ENCODE peak calls at places on chromosomes 2 and 18, in four cellular contexts. Q is WTC11, W is HepG2, U is K562. E is an unnamed sample.

GRCh38 chr2:5915926-5916325 is 223.7 kb downstream of the SOX11 start:
- DNase-seq in Q (peak), W (peak), U (peak), E (peak)

GRCh38 chr2:128420131-128420530 is 101.5 kb upstream of the HS6ST1 start:
- DNase-seq in Q (no peak), W (no peak), U (no peak), E (no peak)

GRCh38 chr2:170393861-170394498 is 216.0 kb downstream of the MYO3B start:
- DNase-seq in Q (no peak), W (peak), U (no peak), E (no peak)

GRCh38 chr2:86291328-86291662 is 46.1 kb downstream of the REEP1 start:
- DNase-seq in Q (no peak), W (no peak), U (no peak), E (no peak)

GRCh38 chr2:231709636-231709980 is 1.3 kb downstream of the PTMA start:
- DNase-seq in Q (no peak), W (no peak), U (peak), E (no peak)

GRCh38 chr2:149313512-149313972 is 16.8 kb upstream of the LYPD6 start:
- DNase-seq in Q (peak), W (peak), U (peak), E (peak)

GRCh38 chr2:145984541-145984940 is 1464.6 kb upstream of the ZEB2 start:
- DNase-seq in Q (no peak), W (peak), U (peak), E (no peak)

GRCh38 chr2:160288324-160288723 is 88.3 kb upstream of the ITGB6 start:
- DNase-seq in Q (no peak), W (no peak), U (no peak), E (no peak)

GRCh38 chr18:48643262-48643661 is 104.4 kb downstream of the CTIF start:
- DNase-seq in Q (no peak), W (no peak), U (no peak), E (no peak)

GRCh38 chr2:159071190-159071915 is 102.9 kb downstream of the TANC1 start:
- DNase-seq in Q (no peak), W (no peak), U (no peak), E (no peak)

GRCh38 chr2:42904576-42904876 is 112.1 kb upstream of the HAAO start:
- DNase-seq in Q (no peak), W (no peak), U (no peak), E (no peak)

GRCh38 chr18:63346031-63346430 is 21.0 kb downstream of the KDSR start:
- DNase-seq in Q (no peak), W (no peak), U (no peak), E (no peak)

GRCh38 chr2:143398701-143399260 is 269.6 kb downstream of the ARHGAP15 start:
- DNase-seq in Q (no peak), W (no peak), U (no peak), E (no peak)

GRCh38 chr18:54119524-54120019 is 104.9 kb downstream of the MBD2 start:
- DNase-seq in Q (no peak), W (peak), U (peak), E (peak)

GRCh38 chr18:72460210-72460680 is 83.9 kb downstream of the CBLN2 start:
- DNase-seq in Q (no peak), W (no peak), U (no peak), E (no peak)

GRCh38 chr2:8263931-8264330 is 417.9 kb upstream of the ID2 start:
- DNase-seq in Q (no peak), W (no peak), U (no peak), E (no peak)

GRCh38 chr2:61785583-61785982 is 68.3 kb downstream of the FAM161A start:
- DNase-seq in Q (no peak), W (no peak), U (no peak), E (no peak)

GRCh38 chr2:68765739-68766377 is 31.2 kb downstream of the ARHGAP25 start:
- DNase-seq in Q (no peak), W (no peak), U (peak), E (no peak)

GRCh38 chr2:198214108-198214736 is 409.8 kb downstream of the PLCL1 start:
- DNase-seq in Q (no peak), W (no peak), U (no peak), E (no peak)

GRCh38 chr18:59266019-59266369 is 7.3 kb downstream of the RAX start:
- DNase-seq in Q (no peak), W (no peak), U (no peak), E (no peak)

GRCh38 chr2:48397846-48398245 is 132.1 kb upstream of the STON1 start:
- DNase-seq in Q (no peak), W (no peak), U (peak), E (no peak)

GRCh38 chr2:169328785-169329184 is 33.5 kb downstream of the LRP2 start:
- DNase-seq in Q (no peak), W (no peak), U (no peak), E (no peak)

GRCh38 chr2:54604771-54605350 is 118.6 kb upstream of the EML6 start:
- DNase-seq in Q (no peak), W (no peak), U (no peak), E (no peak)
- TF ChIP-seq ELF4 in Q (no peak), W (no peak), U (no peak), E (no peak)

GRCh38 chr2:226184940-226185575 is 614.6 kb downstream of the IRS1 start:
- DNase-seq in Q (peak), W (no peak), U (no peak), E (no peak)
- TF ChIP-seq ELF4 in Q (no peak), W (no peak), U (no peak), E (no peak)

DNA sequence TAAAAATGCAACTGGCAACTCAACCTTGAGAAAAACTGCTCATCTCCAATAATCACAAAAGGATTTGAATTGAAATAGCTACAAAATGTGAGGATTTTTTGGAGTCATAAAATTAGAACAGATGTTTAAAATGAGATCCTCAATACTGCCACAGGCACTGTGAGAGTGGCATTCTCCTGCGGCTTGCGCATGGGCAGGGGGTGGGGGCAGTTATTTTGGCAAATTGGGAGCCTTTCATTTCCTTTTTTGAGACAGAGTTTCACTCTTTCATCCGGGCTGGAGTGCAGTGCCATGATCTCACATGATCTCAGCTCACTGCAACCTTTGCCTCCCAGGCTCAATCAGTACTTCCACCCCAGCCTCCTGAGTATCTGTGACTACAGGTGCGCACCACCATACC is 42.4 kb downstream of the POMC start:
- DNase-seq in Q (no peak), W (no peak), U (no peak), E (no peak)
- TF ChIP-seq ELF4 in Q (no peak), W (no peak), U (no peak), E (no peak)

GRCh38 chr2:20781656-20782265 is 41.1 kb downstream of the LDAH start:
- DNase-seq in Q (peak), W (peak), U (peak), E (peak)
- TF ChIP-seq ELF4 in Q (no peak), W (no peak), U (no peak), E (no peak)

GRCh38 chr2:178157574-178157973 is 36.7 kb upstream of the OSBPL6 start:
- DNase-seq in Q (no peak), W (no peak), U (no peak), E (no peak)

GRCh38 chr2:178152033-178152432 is 39.8 kb downstream of the RBM45 start:
- DNase-seq in Q (no peak), W (peak), U (no peak), E (no peak)

GRCh38 chr2:178152542-178152941 is 40.3 kb downstream of the RBM45 start:
- DNase-seq in Q (no peak), W (no peak), U (no peak), E (no peak)

GRCh38 chr2:178152977-178153376 is 40.7 kb downstream of the RBM45 start:
- DNase-seq in Q (no peak), W (no peak), U (no peak), E (no peak)

GRCh38 chr2:178155524-178155923 is 38.8 kb upstream of the OSBPL6 start:
- DNase-seq in Q (no peak), W (no peak), U (no peak), E (no peak)
- TF ChIP-seq ELF4 in Q (no peak), W (no peak), U (no peak), E (no peak)

GRCh38 chr2:70258532-70258875 is 567 bp downstream of the PCYOX1 start:
- DNase-seq in Q (peak), W (peak), U (peak), E (peak)
- TF ChIP-seq ELF4 in Q (no peak), W (no peak), U (no peak), E (no peak)

DNA sequence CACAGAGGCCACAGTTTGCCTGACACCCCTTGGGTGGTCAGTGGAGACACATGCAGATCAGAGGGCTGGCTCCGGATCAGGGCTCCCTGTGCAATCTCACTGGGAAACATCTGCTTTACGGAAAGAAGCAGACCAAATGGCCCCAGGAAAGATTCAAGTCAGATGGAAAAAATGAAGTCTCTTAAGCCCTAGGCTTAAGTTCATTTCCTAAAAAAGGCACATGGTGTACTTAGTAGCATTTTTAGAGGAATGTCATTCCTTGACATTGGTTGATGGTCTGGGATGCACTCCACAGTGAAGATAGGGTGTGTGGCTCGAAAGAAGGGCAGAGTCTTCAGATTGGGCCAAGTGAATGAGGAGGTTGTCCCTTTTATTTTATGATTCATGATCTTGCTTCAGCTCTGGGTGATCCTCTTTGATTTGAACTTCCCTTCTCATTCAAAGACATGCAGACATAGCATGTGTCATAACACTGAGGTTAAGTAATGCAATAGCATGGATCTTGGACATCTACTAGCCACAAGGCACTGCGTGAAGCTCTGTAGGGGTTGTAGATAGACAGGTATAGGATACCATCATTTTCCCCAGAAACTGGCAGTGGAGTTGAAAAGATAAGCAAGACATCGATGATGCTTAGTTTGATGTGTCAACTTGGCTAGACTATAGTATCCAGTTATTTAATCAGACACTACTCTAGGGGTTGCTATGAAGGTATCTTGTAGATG is 56.5 kb downstream of the KCNE4 start:
- DNase-seq in Q (no peak), W (no peak), U (no peak), E (no peak)
- TF ChIP-seq ELF4 in Q (no peak), W (no peak), U (no peak), E (no peak)

E was measured in HEK293T.